ENCODE peak calls at places on chromosomes 7 and 10, in nine cellular contexts. One of them, this sample, is unnamed.

GRCh38 chr10:104351067-104351681 is 2.5 kb upstream of the CFAP58 start:
- DNase-seq in lung: no peak
- DNase-seq in trophoblast cell: peak; percentile 52
- DNase-seq in PC-9: no peak
- DNase-seq in heart right ventricle: no peak
- DNase-seq in left ventricle myocardium inferior: no peak
- DNase-seq in right cardiac atrium: no peak
- DNase-seq in A673: no peak
- DNase-seq in MM.1S: no peak
- DNase-seq in this sample: no peak

GRCh38 chr7:19964198-19964597 is 190.8 kb upstream of the TMEM196 start:
- DNase-seq in lung: no peak
- DNase-seq in trophoblast cell: no peak
- DNase-seq in PC-9: no peak
- DNase-seq in heart right ventricle: no peak
- DNase-seq in left ventricle myocardium inferior: no peak
- DNase-seq in right cardiac atrium: no peak
- DNase-seq in A673: no peak
- DNase-seq in MM.1S: no peak
- DNase-seq in this sample: no peak

GRCh38 chr7:28405662-28406061 is 6.7 kb upstream of the CREB5 start:
- DNase-seq in lung: peak; percentile 40
- DNase-seq in trophoblast cell: peak; percentile 12
- DNase-seq in PC-9: peak; percentile 81
- DNase-seq in heart right ventricle: no peak
- DNase-seq in left ventricle myocardium inferior: peak; percentile 43
- DNase-seq in right cardiac atrium: peak; percentile 35
- DNase-seq in A673: peak; percentile 40
- DNase-seq in MM.1S: no peak
- DNase-seq in this sample: no peak

GRCh38 chr7:95577137-95577536 is 19.2 kb downstream of the PDK4 start:
- DNase-seq in lung: no peak
- DNase-seq in trophoblast cell: peak; percentile 94
- DNase-seq in PC-9: no peak
- DNase-seq in heart right ventricle: no peak
- DNase-seq in left ventricle myocardium inferior: no peak
- DNase-seq in right cardiac atrium: no peak
- DNase-seq in A673: no peak
- DNase-seq in MM.1S: no peak
- DNase-seq in this sample: no peak

GRCh38 chr7:108094933-108095710 is 35.0 kb downstream of the LAMB4 start:
- DNase-seq in lung: peak; percentile 43
- DNase-seq in trophoblast cell: no peak
- DNase-seq in PC-9: peak; percentile 46
- DNase-seq in heart right ventricle: no peak
- DNase-seq in left ventricle myocardium inferior: no peak
- DNase-seq in right cardiac atrium: no peak
- DNase-seq in A673: peak; percentile 64
- DNase-seq in MM.1S: peak; percentile 46
- DNase-seq in this sample: no peak

GRCh38 chr7:93949468-93949867 is 27.9 kb downstream of the GNG11 start:
- DNase-seq in lung: no peak
- DNase-seq in trophoblast cell: peak; percentile 69
- DNase-seq in PC-9: no peak
- DNase-seq in heart right ventricle: no peak
- DNase-seq in left ventricle myocardium inferior: no peak
- DNase-seq in right cardiac atrium: no peak
- DNase-seq in A673: peak; percentile 12
- DNase-seq in MM.1S: no peak
- DNase-seq in this sample: no peak

GRCh38 chr10:96338279-96338925 is 20.4 kb downstream of the OPALIN start:
- DNase-seq in lung: no peak
- DNase-seq in trophoblast cell: no peak
- DNase-seq in PC-9: no peak
- DNase-seq in heart right ventricle: no peak
- DNase-seq in left ventricle myocardium inferior: no peak
- DNase-seq in right cardiac atrium: no peak
- DNase-seq in A673: no peak
- DNase-seq in MM.1S: no peak
- DNase-seq in this sample: peak; percentile 5

GRCh38 chr10:20622522-20623270 is 274.4 kb downstream of the NEBL start:
- DNase-seq in lung: no peak
- DNase-seq in trophoblast cell: no peak
- DNase-seq in PC-9: peak; percentile 80
- DNase-seq in heart right ventricle: no peak
- DNase-seq in left ventricle myocardium inferior: no peak
- DNase-seq in right cardiac atrium: no peak
- DNase-seq in A673: peak; percentile 22
- DNase-seq in MM.1S: no peak
- DNase-seq in this sample: no peak

GRCh38 chr7:71735961-71736556 is 604.1 kb downstream of the GALNT17 start:
- DNase-seq in lung: peak; percentile 67
- DNase-seq in trophoblast cell: peak; percentile 37
- DNase-seq in PC-9: no peak
- DNase-seq in heart right ventricle: no peak
- DNase-seq in left ventricle myocardium inferior: no peak
- DNase-seq in right cardiac atrium: peak; percentile 70
- DNase-seq in A673: peak; percentile 66
- DNase-seq in MM.1S: peak; percentile 61
- DNase-seq in this sample: peak; percentile 3

GRCh38 chr7:73567140-73567539 is 9.7 kb upstream of the BCL7B start:
- DNase-seq in lung: no peak
- DNase-seq in trophoblast cell: no peak
- DNase-seq in PC-9: no peak
- DNase-seq in heart right ventricle: no peak
- DNase-seq in left ventricle myocardium inferior: no peak
- DNase-seq in right cardiac atrium: no peak
- DNase-seq in A673: no peak
- DNase-seq in MM.1S: no peak
- DNase-seq in this sample: no peak

GRCh38 chr7:73567701-73568685 is 10.4 kb downstream of the TBL2 start:
- DNase-seq in lung: no peak
- DNase-seq in trophoblast cell: no peak
- DNase-seq in PC-9: no peak
- DNase-seq in heart right ventricle: no peak
- DNase-seq in left ventricle myocardium inferior: no peak
- DNase-seq in right cardiac atrium: no peak
- DNase-seq in A673: no peak
- DNase-seq in MM.1S: no peak
- DNase-seq in this sample: no peak

GRCh38 chr7:73570521-73570920 is 7.9 kb downstream of the TBL2 start:
- DNase-seq in lung: no peak
- DNase-seq in trophoblast cell: no peak
- DNase-seq in PC-9: no peak
- DNase-seq in heart right ventricle: no peak
- DNase-seq in left ventricle myocardium inferior: no peak
- DNase-seq in right cardiac atrium: no peak
- DNase-seq in A673: no peak
- DNase-seq in MM.1S: no peak
- DNase-seq in this sample: no peak

GRCh38 chr7:73569042-73569608 is 9.3 kb downstream of the TBL2 start:
- DNase-seq in lung: no peak
- DNase-seq in trophoblast cell: no peak
- DNase-seq in PC-9: no peak
- DNase-seq in heart right ventricle: no peak
- DNase-seq in left ventricle myocardium inferior: no peak
- DNase-seq in right cardiac atrium: no peak
- DNase-seq in A673: no peak
- DNase-seq in MM.1S: no peak
- DNase-seq in this sample: no peak

GRCh38 chr7:73565675-73566342 is 8.3 kb upstream of the BCL7B start:
- DNase-seq in lung: no peak
- DNase-seq in trophoblast cell: no peak
- DNase-seq in PC-9: no peak
- DNase-seq in heart right ventricle: no peak
- DNase-seq in left ventricle myocardium inferior: no peak
- DNase-seq in right cardiac atrium: no peak
- DNase-seq in A673: no peak
- DNase-seq in MM.1S: peak; percentile 39
- DNase-seq in this sample: no peak
- H3K27ac ChIP-seq in lung: no peak overlapping the region
- H3K27ac ChIP-seq in trophoblast cell: no peak overlapping the region
- H3K27ac ChIP-seq in PC-9: no peak overlapping the region
- H3K27ac ChIP-seq in heart right ventricle: no peak overlapping the region
- H3K27ac ChIP-seq in left ventricle myocardium inferior: no peak overlapping the region
- H3K27ac ChIP-seq in right cardiac atrium: no peak overlapping the region
- H3K27ac ChIP-seq in A673: no peak overlapping the region
- H3K27ac ChIP-seq in MM.1S: no peak overlapping the region
- H3K27ac ChIP-seq in this sample: no peak overlapping the region

GRCh38 chr10:62052276-62052675 is 150.8 kb downstream of the ARID5B start:
- DNase-seq in lung: no peak
- DNase-seq in trophoblast cell: no peak
- DNase-seq in PC-9: no peak
- DNase-seq in heart right ventricle: no peak
- DNase-seq in left ventricle myocardium inferior: no peak
- DNase-seq in right cardiac atrium: no peak
- DNase-seq in A673: no peak
- DNase-seq in MM.1S: no peak
- DNase-seq in this sample: no peak
- H3K27ac ChIP-seq in lung: peak overlapping the region; percentile 17
- H3K27ac ChIP-seq in trophoblast cell: no peak overlapping the region
- H3K27ac ChIP-seq in PC-9: no peak overlapping the region
- H3K27ac ChIP-seq in heart right ventricle: peak overlapping the region; percentile 89
- H3K27ac ChIP-seq in left ventricle myocardium inferior: peak overlapping the region; percentile 94
- H3K27ac ChIP-seq in right cardiac atrium: peak overlapping the region; percentile 61
- H3K27ac ChIP-seq in A673: no peak overlapping the region
- H3K27ac ChIP-seq in MM.1S: peak overlapping the region; percentile 94
- H3K27ac ChIP-seq in this sample: no peak overlapping the region

DNA sequence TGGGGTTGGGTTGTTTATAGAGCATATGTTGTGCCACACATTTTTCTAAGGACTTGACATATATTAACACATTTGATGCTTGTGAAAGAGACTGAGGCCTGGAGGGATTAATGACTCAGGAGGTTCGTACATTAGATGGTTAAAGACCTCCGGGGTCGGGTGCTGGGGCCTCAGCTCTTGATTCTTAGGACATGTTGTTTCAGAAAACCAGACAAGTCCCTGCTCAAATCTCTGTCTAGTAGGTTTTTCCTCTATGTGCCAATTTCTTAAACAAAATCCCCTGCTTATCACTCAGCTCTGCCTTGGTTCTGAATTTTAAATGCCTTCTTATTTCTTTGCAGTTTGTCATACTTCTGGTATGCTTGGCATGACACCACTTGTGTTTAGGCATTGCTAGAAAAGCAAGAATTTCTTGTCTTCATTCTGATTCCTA is 5.8 kb downstream of the UPP1 start:
- DNase-seq in lung: no peak
- DNase-seq in trophoblast cell: peak; percentile 53
- DNase-seq in PC-9: peak; percentile 95
- DNase-seq in heart right ventricle: no peak
- DNase-seq in left ventricle myocardium inferior: no peak
- DNase-seq in right cardiac atrium: no peak
- DNase-seq in A673: no peak
- DNase-seq in MM.1S: no peak
- DNase-seq in this sample: no peak
- H3K27ac ChIP-seq in lung: no peak overlapping the region
- H3K27ac ChIP-seq in trophoblast cell: peak overlapping the region; percentile 36
- H3K27ac ChIP-seq in PC-9: peak overlapping the region; percentile 98
- H3K27ac ChIP-seq in heart right ventricle: no peak overlapping the region
- H3K27ac ChIP-seq in left ventricle myocardium inferior: no peak overlapping the region
- H3K27ac ChIP-seq in right cardiac atrium: no peak overlapping the region
- H3K27ac ChIP-seq in A673: no peak overlapping the region
- H3K27ac ChIP-seq in MM.1S: no peak overlapping the region
- H3K27ac ChIP-seq in this sample: no peak overlapping the region

GRCh38 chr10:58651742-58652141 is 139.1 kb downstream of the BICC1 start:
- DNase-seq in lung: no peak
- DNase-seq in trophoblast cell: no peak
- DNase-seq in PC-9: no peak
- DNase-seq in heart right ventricle: no peak
- DNase-seq in left ventricle myocardium inferior: no peak
- DNase-seq in right cardiac atrium: no peak
- DNase-seq in A673: no peak
- DNase-seq in MM.1S: no peak
- DNase-seq in this sample: no peak

GRCh38 chr10:58647770-58648169 is 135.1 kb downstream of the BICC1 start:
- DNase-seq in lung: no peak
- DNase-seq in trophoblast cell: no peak
- DNase-seq in PC-9: no peak
- DNase-seq in heart right ventricle: no peak
- DNase-seq in left ventricle myocardium inferior: no peak
- DNase-seq in right cardiac atrium: no peak
- DNase-seq in A673: no peak
- DNase-seq in MM.1S: no peak
- DNase-seq in this sample: no peak

GRCh38 chr10:58647366-58647765 is 134.7 kb downstream of the BICC1 start:
- DNase-seq in lung: no peak
- DNase-seq in trophoblast cell: no peak
- DNase-seq in PC-9: no peak
- DNase-seq in heart right ventricle: no peak
- DNase-seq in left ventricle myocardium inferior: no peak
- DNase-seq in right cardiac atrium: no peak
- DNase-seq in A673: no peak
- DNase-seq in MM.1S: no peak
- DNase-seq in this sample: no peak

GRCh38 chr10:58651040-58651439 is 138.4 kb downstream of the BICC1 start:
- DNase-seq in lung: no peak
- DNase-seq in trophoblast cell: no peak
- DNase-seq in PC-9: no peak
- DNase-seq in heart right ventricle: no peak
- DNase-seq in left ventricle myocardium inferior: no peak
- DNase-seq in right cardiac atrium: peak; percentile 35
- DNase-seq in A673: peak; percentile 28
- DNase-seq in MM.1S: no peak
- DNase-seq in this sample: no peak

GRCh38 chr10:58653139-58653538 is 140.5 kb downstream of the BICC1 start:
- DNase-seq in lung: no peak
- DNase-seq in trophoblast cell: no peak
- DNase-seq in PC-9: no peak
- DNase-seq in heart right ventricle: no peak
- DNase-seq in left ventricle myocardium inferior: no peak
- DNase-seq in right cardiac atrium: no peak
- DNase-seq in A673: no peak
- DNase-seq in MM.1S: no peak
- DNase-seq in this sample: no peak
- H3K27ac ChIP-seq in lung: no peak overlapping the region
- H3K27ac ChIP-seq in trophoblast cell: no peak overlapping the region
- H3K27ac ChIP-seq in PC-9: no peak overlapping the region
- H3K27ac ChIP-seq in heart right ventricle: no peak overlapping the region
- H3K27ac ChIP-seq in left ventricle myocardium inferior: no peak overlapping the region
- H3K27ac ChIP-seq in right cardiac atrium: no peak overlapping the region
- H3K27ac ChIP-seq in A673: no peak overlapping the region
- H3K27ac ChIP-seq in MM.1S: no peak overlapping the region
- H3K27ac ChIP-seq in this sample: no peak overlapping the region

DNA sequence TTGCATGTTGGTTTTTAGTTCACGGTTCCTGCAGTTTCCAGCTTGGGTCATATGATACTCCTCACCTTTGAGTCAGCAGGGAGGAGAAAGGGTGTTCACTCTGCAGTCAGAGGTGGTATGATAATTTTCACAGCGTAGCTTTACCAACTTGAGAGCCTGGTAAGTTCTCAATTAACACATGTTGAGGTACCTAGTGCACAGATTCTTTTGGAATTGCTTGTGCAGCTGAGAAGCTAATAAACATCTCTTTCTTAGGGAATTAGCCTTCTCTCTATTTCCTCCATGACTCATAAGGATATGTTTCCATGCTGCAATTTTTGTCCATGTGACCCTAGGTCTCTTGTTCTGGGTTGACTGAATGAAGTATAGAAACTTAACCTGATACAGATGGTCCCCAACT is 166.6 kb downstream of the KIF20B start:
- DNase-seq in lung: no peak
- DNase-seq in trophoblast cell: no peak
- DNase-seq in PC-9: peak; percentile 43
- DNase-seq in heart right ventricle: no peak
- DNase-seq in left ventricle myocardium inferior: no peak
- DNase-seq in right cardiac atrium: no peak
- DNase-seq in A673: peak; percentile 7
- DNase-seq in MM.1S: no peak
- DNase-seq in this sample: no peak
- H3K27ac ChIP-seq in lung: no peak overlapping the region
- H3K27ac ChIP-seq in trophoblast cell: no peak overlapping the region
- H3K27ac ChIP-seq in PC-9: peak overlapping the region; percentile 26
- H3K27ac ChIP-seq in heart right ventricle: no peak overlapping the region
- H3K27ac ChIP-seq in left ventricle myocardium inferior: no peak overlapping the region
- H3K27ac ChIP-seq in right cardiac atrium: no peak overlapping the region
- H3K27ac ChIP-seq in A673: no peak overlapping the region
- H3K27ac ChIP-seq in MM.1S: no peak overlapping the region
- H3K27ac ChIP-seq in this sample: no peak overlapping the region

This sample was measured in caudate nucleus.